ENCODE peak calls at places on chromosomes 7 and 10, in nine cellular contexts. One of them, this sample, is unnamed.

GRCh38 chr10:48923763-48924162 is 15.9 kb downstream of the LRRC18 start:
- DNase-seq in activated CD8-positive, alpha-beta memory T cell treated with anti-CD3 and anti-CD28 coated beads, Interleukin-2, amount 10 ng/mL, durations not matched to agents 7 days and 5 days: peak
- DNase-seq in activated CD4-positive, alpha-beta T cell treated with anti-CD3 and anti-CD28 coated beads, Interleukin-2, amount 10 ng/mL, durations not matched to agents 7 days and 5 days: no peak
- DNase-seq in SK-MEL-5: no peak
- DNase-seq in A549: no peak
- DNase-seq in MCF 10A: no peak
- DNase-seq in endothelial cell of umbilical vein: no peak
- DNase-seq in endothelial cell: no peak
- DNase-seq in stimulated activated CD8-positive, alpha-beta memory T cell treated with anti-CD3 and anti-CD28 coated beads, Interleukin-15, amount 100 ng/mL, for 4 hours: no peak
- DNase-seq in this sample: no peak

GRCh38 chr7:40167291-40167690 is 32.5 kb downstream of the SUGCT start:
- DNase-seq in stimulated activated CD8-positive, alpha-beta memory T cell treated with anti-CD3 and anti-CD28 coated beads, Interleukin-15, amount 100 ng/mL, for 4 hours: no peak
- DNase-seq in endothelial cell of umbilical vein: no peak
- DNase-seq in MCF 10A: no peak
- DNase-seq in activated CD8-positive, alpha-beta memory T cell treated with anti-CD3 and anti-CD28 coated beads, Interleukin-2, amount 10 ng/mL, durations not matched to agents 7 days and 5 days: no peak
- DNase-seq in endothelial cell: no peak
- DNase-seq in SK-MEL-5: no peak
- DNase-seq in activated CD4-positive, alpha-beta T cell treated with anti-CD3 and anti-CD28 coated beads, Interleukin-2, amount 10 ng/mL, durations not matched to agents 7 days and 5 days: no peak
- DNase-seq in A549: no peak
- DNase-seq in this sample: no peak

GRCh38 chr10:71259815-71260501 is 47.6 kb downstream of the UNC5B start:
- DNase-seq in activated CD4-positive, alpha-beta T cell treated with anti-CD3 and anti-CD28 coated beads, Interleukin-2, amount 10 ng/mL, durations not matched to agents 7 days and 5 days: no peak
- DNase-seq in MCF 10A: peak
- DNase-seq in SK-MEL-5: no peak
- DNase-seq in stimulated activated CD8-positive, alpha-beta memory T cell treated with anti-CD3 and anti-CD28 coated beads, Interleukin-15, amount 100 ng/mL, for 4 hours: no peak
- DNase-seq in endothelial cell of umbilical vein: no peak
- DNase-seq in A549: no peak
- DNase-seq in activated CD8-positive, alpha-beta memory T cell treated with anti-CD3 and anti-CD28 coated beads, Interleukin-2, amount 10 ng/mL, durations not matched to agents 7 days and 5 days: no peak
- DNase-seq in endothelial cell: no peak
- DNase-seq in this sample: no peak

GRCh38 chr7:140484479-140484878 is 5.2 kb upstream of the MKRN1 start:
- DNase-seq in endothelial cell of umbilical vein: no peak
- DNase-seq in MCF 10A: no peak
- DNase-seq in SK-MEL-5: no peak
- DNase-seq in A549: no peak
- DNase-seq in stimulated activated CD8-positive, alpha-beta memory T cell treated with anti-CD3 and anti-CD28 coated beads, Interleukin-15, amount 100 ng/mL, for 4 hours: no peak
- DNase-seq in activated CD8-positive, alpha-beta memory T cell treated with anti-CD3 and anti-CD28 coated beads, Interleukin-2, amount 10 ng/mL, durations not matched to agents 7 days and 5 days: no peak
- DNase-seq in endothelial cell: no peak
- DNase-seq in activated CD4-positive, alpha-beta T cell treated with anti-CD3 and anti-CD28 coated beads, Interleukin-2, amount 10 ng/mL, durations not matched to agents 7 days and 5 days: no peak
- DNase-seq in this sample: no peak

GRCh38 chr10:35025916-35026315 is 64.2 kb downstream of the CUL2 start:
- DNase-seq in endothelial cell of umbilical vein: no peak
- DNase-seq in stimulated activated CD8-positive, alpha-beta memory T cell treated with anti-CD3 and anti-CD28 coated beads, Interleukin-15, amount 100 ng/mL, for 4 hours: no peak
- DNase-seq in A549: no peak
- DNase-seq in MCF 10A: peak
- DNase-seq in activated CD8-positive, alpha-beta memory T cell treated with anti-CD3 and anti-CD28 coated beads, Interleukin-2, amount 10 ng/mL, durations not matched to agents 7 days and 5 days: no peak
- DNase-seq in endothelial cell: no peak
- DNase-seq in SK-MEL-5: no peak
- DNase-seq in activated CD4-positive, alpha-beta T cell treated with anti-CD3 and anti-CD28 coated beads, Interleukin-2, amount 10 ng/mL, durations not matched to agents 7 days and 5 days: no peak
- DNase-seq in this sample: no peak

GRCh38 chr10:88004451-88004850 is 141.0 kb downstream of the PTEN start:
- DNase-seq in activated CD8-positive, alpha-beta memory T cell treated with anti-CD3 and anti-CD28 coated beads, Interleukin-2, amount 10 ng/mL, durations not matched to agents 7 days and 5 days: no peak
- DNase-seq in endothelial cell: no peak
- DNase-seq in stimulated activated CD8-positive, alpha-beta memory T cell treated with anti-CD3 and anti-CD28 coated beads, Interleukin-15, amount 100 ng/mL, for 4 hours: no peak
- DNase-seq in A549: no peak
- DNase-seq in endothelial cell of umbilical vein: no peak
- DNase-seq in SK-MEL-5: peak
- DNase-seq in MCF 10A: peak
- DNase-seq in activated CD4-positive, alpha-beta T cell treated with anti-CD3 and anti-CD28 coated beads, Interleukin-2, amount 10 ng/mL, durations not matched to agents 7 days and 5 days: no peak
- DNase-seq in this sample: no peak

GRCh38 chr7:69598081-69598486 is at the start of gene AUTS2:
- DNase-seq in A549: peak
- DNase-seq in SK-MEL-5: peak
- DNase-seq in endothelial cell of umbilical vein: peak
- DNase-seq in activated CD8-positive, alpha-beta memory T cell treated with anti-CD3 and anti-CD28 coated beads, Interleukin-2, amount 10 ng/mL, durations not matched to agents 7 days and 5 days: no peak
- DNase-seq in activated CD4-positive, alpha-beta T cell treated with anti-CD3 and anti-CD28 coated beads, Interleukin-2, amount 10 ng/mL, durations not matched to agents 7 days and 5 days: peak
- DNase-seq in MCF 10A: no peak
- DNase-seq in endothelial cell: peak
- DNase-seq in stimulated activated CD8-positive, alpha-beta memory T cell treated with anti-CD3 and anti-CD28 coated beads, Interleukin-15, amount 100 ng/mL, for 4 hours: peak
- DNase-seq in this sample: peak

GRCh38 chr7:126700807-126701604 is 551.7 kb downstream of the GRM8 start:
- DNase-seq in MCF 10A: peak
- DNase-seq in SK-MEL-5: peak
- DNase-seq in A549: peak
- DNase-seq in endothelial cell of umbilical vein: peak
- DNase-seq in stimulated activated CD8-positive, alpha-beta memory T cell treated with anti-CD3 and anti-CD28 coated beads, Interleukin-15, amount 100 ng/mL, for 4 hours: no peak
- DNase-seq in activated CD4-positive, alpha-beta T cell treated with anti-CD3 and anti-CD28 coated beads, Interleukin-2, amount 10 ng/mL, durations not matched to agents 7 days and 5 days: peak
- DNase-seq in endothelial cell: peak
- DNase-seq in activated CD8-positive, alpha-beta memory T cell treated with anti-CD3 and anti-CD28 coated beads, Interleukin-2, amount 10 ng/mL, durations not matched to agents 7 days and 5 days: peak
- DNase-seq in this sample: peak

This sample was measured in hepatocyte.